ENCODE peak calls at places on chromosomes 7 and 10, in six cellular contexts. Y is thoracic aorta, M is endodermal cell, Q is SK-N-SH, H is upper lobe of right lung, W is heart right ventricle. Z is an unnamed sample.

GRCh38 chr7:7292608-7293007 is 110.3 kb downstream of the C1GALT1 start:
- DNase-seq in Y (no peak), H (no peak), W (no peak), Q (no peak), M (no peak), Z (no peak)

GRCh38 chr7:23486002-23486773 is 15.9 kb upstream of the IGF2BP3 start:
- DNase-seq in Y (no peak), M (peak), Q (no peak), W (no peak), H (no peak), Z (no peak)

GRCh38 chr7:117230276-117231046 is 92.4 kb downstream of the WNT2 start:
- DNase-seq in W (no peak), Q (no peak), M (no peak), Y (no peak), H (no peak), Z (no peak)

GRCh38 chr7:53800746-53801145 is 741.4 kb upstream of the VSTM2A start:
- DNase-seq in Q (no peak), Y (no peak), H (no peak), M (no peak), W (no peak), Z (no peak)

GRCh38 chr10:93465806-93466675 is 16.1 kb downstream of the MYOF start:
- DNase-seq in Y (peak), M (no peak), Q (peak), W (peak), H (peak), Z (peak)

GRCh38 chr10:90592903-90593302 is 264.9 kb downstream of the HTR7 start:
- DNase-seq in W (peak), H (no peak), Q (peak), M (peak), Y (peak), Z (no peak)

GRCh38 chr7:143372070-143372469 is 9.1 kb upstream of the ZYX start:
- DNase-seq in H (no peak), W (peak), Y (no peak), M (peak), Q (no peak), Z (no peak)

GRCh38 chr7:147564771-147565476 is 1025.6 kb upstream of the C7orf33 start:
- DNase-seq in H (no peak), M (no peak), Q (no peak), Y (no peak), W (no peak), Z (no peak)

GRCh38 chr7:101562531-101563197 is 66.4 kb downstream of the MYL10 start:
- DNase-seq in H (peak), Y (no peak), W (no peak), Q (no peak), M (peak), Z (peak)

GRCh38 chr7:87735360-87735759 is 107.2 kb downstream of the RUNDC3B start:
- DNase-seq in H (no peak), W (no peak), M (no peak), Y (no peak), Q (no peak), Z (no peak)

GRCh38 chr10:59735296-59735695 is 18.0 kb downstream of the MRLN start:
- DNase-seq in Y (no peak), Q (no peak), W (no peak), H (no peak), M (no peak), Z (no peak)

GRCh38 chr10:108639010-108639409 is 1284.3 kb downstream of the XPNPEP1 start:
- DNase-seq in H (no peak), M (no peak), W (no peak), Y (no peak), Q (no peak), Z (no peak)

GRCh38 chr10:28137907-28138880 is 139.3 kb upstream of the ODAD2 start:
- DNase-seq in Y (no peak), M (no peak), Q (no peak), H (no peak), W (no peak), Z (no peak)

GRCh38 chr10:48474764-48475365 is 130.0 kb downstream of the ARHGAP22 start:
- DNase-seq in H (no peak), Y (no peak), W (no peak), Q (no peak), M (peak), Z (no peak)

GRCh38 chr10:59064759-59065498 is 111.5 kb upstream of the PHYHIPL start:
- DNase-seq in Q (no peak), Y (no peak), M (no peak), W (no peak), H (no peak), Z (no peak)

GRCh38 chr7:155216475-155217272 is 81.0 kb upstream of the INSIG1 start:
- DNase-seq in W (no peak), Q (no peak), H (no peak), Y (no peak), M (no peak), Z (no peak)

GRCh38 chr10:131577178-131577555 is 265.6 kb upstream of the TCERG1L start:
- DNase-seq in M (peak), Q (no peak), H (no peak), Y (no peak), W (no peak), Z (no peak)

GRCh38 chr10:11162828-11163599 is 145.3 kb downstream of the CELF2 start:
- DNase-seq in Y (no peak), W (peak), M (peak), H (peak), Q (no peak), Z (no peak)

GRCh38 chr10:5812283-5813090 is 747 bp downstream of the GDI2 start:
- DNase-seq in Q (peak), M (peak), H (peak), W (peak), Y (no peak), Z (peak)

GRCh38 chr7:86846494-86847190 is 202.9 kb downstream of the GRM3 start:
- DNase-seq in H (no peak), M (no peak), W (no peak), Y (no peak), Q (no peak), Z (no peak)

GRCh38 chr7:1632916-1633785 is 36.9 kb upstream of the ELFN1 start:
- DNase-seq in Y (no peak), H (no peak), W (no peak), Q (peak), M (no peak), Z (no peak)

GRCh38 chr7:54877683-54878082 is 118.7 kb upstream of the SEC61G start:
- DNase-seq in H (no peak), M (no peak), Y (no peak), Q (no peak), W (no peak), Z (no peak)

GRCh38 chr7:22921386-22922086 is 92.4 kb downstream of the HYCC1 start:
- DNase-seq in W (no peak), Y (no peak), H (no peak), Q (no peak), M (no peak), Z (no peak)

GRCh38 chr7:7585241-7585928 is 18.7 kb downstream of the MIOS start:
- DNase-seq in Y (no peak), H (no peak), Q (peak), W (no peak), M (no peak), Z (no peak)

GRCh38 chr7:130400120-130400572 is 19.9 kb downstream of the CPA1 start:
- DNase-seq in H (no peak), W (no peak), Q (no peak), Y (no peak), M (no peak), Z (no peak)

GRCh38 chr10:101940916-101941315 is 97.3 kb upstream of the KCNIP2 start:
- DNase-seq in Q (no peak), H (no peak), M (no peak), Y (no peak), W (no peak), Z (no peak)

GRCh38 chr7:28414453-28414852 is 2.1 kb downstream of the CREB5 start:
- DNase-seq in Q (no peak), Y (no peak), W (no peak), H (no peak), M (no peak), Z (no peak)

GRCh38 chr7:91263359-91264082 is 712 bp upstream of the FZD1 start:
- DNase-seq in W (peak), Y (no peak), M (peak), Q (peak), H (peak), Z (no peak)

GRCh38 chr10:71314028-71314693 is 4.9 kb upstream of the SLC29A3 start:
- DNase-seq in M (peak), Q (peak), H (no peak), W (peak), Y (no peak), Z (no peak)

GRCh38 chr7:36937754-36938551 is 213.7 kb upstream of the AOAH start:
- DNase-seq in W (no peak), Q (no peak), M (no peak), H (no peak), Y (no peak), Z (no peak)

GRCh38 chr7:45917658-45918057 is 3.4 kb downstream of the IGFBP3 start:
- DNase-seq in Q (peak), M (peak), H (peak), W (peak), Y (no peak), Z (no peak)

DNA sequence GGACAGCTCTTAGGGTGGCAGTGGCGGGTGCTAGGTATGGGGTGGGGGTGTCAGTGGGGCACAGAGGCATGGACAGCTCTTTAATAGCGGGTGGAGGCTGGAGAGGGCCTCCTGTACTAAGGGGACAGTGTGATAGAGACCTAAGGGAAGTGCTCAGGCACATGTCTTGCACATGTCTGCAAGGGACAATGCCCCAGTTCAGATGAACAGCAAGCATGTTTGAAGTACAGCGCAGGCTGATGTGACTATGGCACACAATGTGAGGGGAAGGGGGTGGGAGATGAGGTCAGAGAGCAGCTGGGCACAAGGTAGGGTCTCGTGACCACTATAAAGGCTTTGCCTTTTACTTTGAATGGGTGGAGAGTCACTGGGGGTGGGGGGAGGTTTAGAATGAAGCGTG is 3.5 kb downstream of the GIMAP8 start:
- DNase-seq in W (no peak), Y (no peak), Q (no peak), H (no peak), M (peak), Z (no peak)
- H3K27ac ChIP-seq in W (peak), Y (no peak), Q (no peak), H (peak), M (no peak), Z (no peak)

GRCh38 chr7:75981450-75982305 is 12.7 kb downstream of the TMEM120A start:
- DNase-seq in M (no peak), Q (peak), W (no peak), Y (no peak), H (peak), Z (no peak)

GRCh38 chr7:75982306-75983064 is 11.9 kb downstream of the TMEM120A start:
- DNase-seq in Y (no peak), H (peak), Q (peak), M (no peak), W (no peak), Z (no peak)

GRCh38 chr7:75985009-75985517 is 9.3 kb downstream of the TMEM120A start:
- DNase-seq in Q (peak), M (no peak), W (no peak), H (no peak), Y (no peak), Z (no peak)

GRCh38 chr7:75984130-75985008 is 10.0 kb downstream of the TMEM120A start:
- DNase-seq in Q (peak), H (peak), W (no peak), Y (no peak), M (no peak), Z (no peak)

DNA sequence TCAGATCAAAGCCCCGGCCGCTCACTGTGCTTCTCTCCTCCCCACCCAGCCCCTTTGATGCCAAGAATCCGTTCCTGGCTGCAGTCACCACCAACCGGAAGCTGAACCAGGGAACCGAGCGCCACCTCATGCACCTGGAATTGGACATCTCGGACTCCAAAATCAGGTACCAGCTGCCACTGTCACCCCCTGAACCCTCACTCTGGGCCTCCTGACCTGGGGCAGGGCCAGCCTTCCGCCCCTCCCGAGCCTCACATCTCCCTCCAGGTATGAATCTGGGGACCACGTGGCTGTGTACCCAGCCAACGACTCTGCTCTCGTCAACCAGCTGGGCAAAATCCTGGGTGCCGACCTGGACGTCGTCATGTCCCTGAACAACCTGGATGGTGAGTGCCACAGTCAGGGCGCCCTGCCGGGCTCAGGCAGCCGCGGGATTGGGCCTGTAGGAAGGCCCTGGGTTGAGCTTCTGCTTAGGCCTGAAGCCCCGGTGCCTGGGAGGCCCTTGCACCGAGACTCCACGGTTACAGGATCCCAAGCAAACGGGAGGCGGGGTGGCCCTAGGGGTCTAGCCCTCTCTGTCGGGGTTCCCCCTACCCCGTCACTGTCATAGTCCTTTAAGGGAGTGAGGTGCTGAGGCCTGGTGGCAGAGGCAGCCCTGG is 10.8 kb downstream of the TMEM120A start:
- DNase-seq in Y (no peak), W (no peak), H (no peak), M (no peak), Q (peak), Z (no peak)
- H3K4me3 ChIP-seq in Y (no peak), W (no peak), H (no peak), M (no peak), Q (no peak), Z (no peak)

DNA sequence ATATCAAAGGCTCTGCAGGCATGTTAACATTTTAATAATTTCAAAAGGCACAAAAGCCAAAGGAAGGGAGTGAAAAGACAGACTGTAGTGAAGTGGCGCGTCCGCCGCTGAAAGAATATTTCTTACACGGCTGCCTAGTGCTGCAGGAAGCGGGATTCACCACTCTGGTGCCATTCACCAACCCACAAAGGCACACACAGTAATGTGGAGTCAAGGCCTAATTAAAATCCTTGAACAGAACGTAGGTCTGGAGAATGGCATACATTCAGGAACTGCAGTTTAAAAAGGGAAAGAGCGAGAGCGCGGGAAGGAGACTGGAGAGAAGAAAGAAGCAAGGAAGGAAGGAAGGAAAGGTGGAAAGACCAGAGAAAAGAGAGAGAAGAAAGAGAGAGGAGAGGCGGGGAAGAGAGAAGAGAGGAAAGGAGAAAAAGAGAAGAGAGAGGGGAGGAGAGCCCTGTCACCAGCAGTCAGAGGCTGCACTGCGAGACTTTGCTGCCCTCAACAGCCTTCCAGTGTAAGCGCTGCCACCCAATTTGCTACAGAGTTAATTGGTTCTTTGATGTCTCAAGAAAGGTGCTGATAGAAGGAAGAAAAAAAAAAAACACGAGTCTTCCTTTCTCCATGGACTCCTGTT is 554.0 kb downstream of the MDFIC start:
- DNase-seq in Y (no peak), H (no peak), Q (no peak), W (no peak), M (peak), Z (no peak)
- TF ChIP-seq CTCF in Y (no peak), H (no peak), Q (peak), W (peak), M (peak), Z (no peak)

GRCh38 chr7:34073676-34074075 is 168.3 kb downstream of the BMPER start:
- DNase-seq in Q (no peak), W (no peak), Y (no peak), M (no peak), H (no peak), Z (no peak)
- H3K27ac ChIP-seq in Q (no peak), W (no peak), Y (no peak), M (no peak), H (no peak), Z (no peak)

GRCh38 chr10:14173391-14173705 is 157.4 kb downstream of the FRMD4A start:
- DNase-seq in H (no peak), Y (no peak), M (peak), Q (no peak), W (no peak), Z (no peak)

GRCh38 chr10:14173706-14174594 is 156.8 kb downstream of the FRMD4A start:
- DNase-seq in H (no peak), Q (peak), Y (no peak), M (peak), W (no peak), Z (no peak)
- H3K4me3 ChIP-seq in H (peak), Q (peak), Y (peak), M (peak), W (peak), Z (peak)

GRCh38 chr7:30682131-30683083 is at the start of gene CRHR2:
- DNase-seq in W (peak), H (peak), Y (no peak), M (peak), Q (peak), Z (no peak)
- TF ChIP-seq CTCF in W (peak), H (peak), Y (peak), M (peak), Q (peak), Z (no peak)

DNA sequence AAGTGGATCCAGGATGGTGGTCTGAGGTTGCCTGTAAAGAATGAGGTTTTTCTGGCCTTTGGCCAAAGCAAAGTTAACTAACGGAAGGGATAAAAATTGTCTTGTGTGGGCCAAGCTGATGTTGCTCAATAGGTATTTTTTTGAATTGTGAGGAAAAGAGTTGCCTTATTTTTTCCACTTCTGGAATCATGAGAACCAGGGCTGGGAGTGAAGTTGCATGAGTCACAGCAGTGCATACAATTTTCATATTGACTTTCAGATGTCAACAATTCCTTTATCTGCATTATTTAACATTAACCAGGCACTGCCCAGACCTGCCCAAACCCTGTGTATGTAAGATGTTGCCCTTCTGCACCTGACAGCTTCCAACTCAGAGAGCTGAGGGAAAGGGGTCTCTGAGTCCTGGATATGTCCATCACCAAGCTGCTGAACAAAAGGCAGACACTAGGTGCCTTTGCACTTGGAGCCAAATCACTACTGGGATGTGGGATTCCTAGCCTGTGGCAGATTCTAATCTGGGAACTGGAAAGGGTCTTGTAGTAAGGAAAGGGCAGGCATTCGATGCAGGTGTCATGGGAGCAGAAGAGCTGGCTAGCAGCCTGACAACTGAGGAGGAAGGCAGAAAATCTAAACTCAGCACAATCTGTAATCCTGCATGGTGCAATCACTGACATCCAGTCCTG is 52.3 kb upstream of the SLC35B4 start:
- DNase-seq in H (no peak), Q (no peak), Y (no peak), W (no peak), M (no peak), Z (no peak)
- H3K27ac ChIP-seq in H (no peak), Q (no peak), Y (no peak), W (no peak), M (no peak), Z (no peak)

GRCh38 chr10:13440709-13441061 is 88.1 kb downstream of the BEND7 start:
- DNase-seq in Y (no peak), H (no peak), Q (no peak), W (no peak), M (no peak), Z (no peak)
- H3K4me3 ChIP-seq in Y (peak), H (peak), Q (peak), W (peak), M (no peak), Z (peak)

GRCh38 chr7:27235387-27236052 is 7.1 kb upstream of the EVX1 start:
- DNase-seq in H (peak), M (peak), Q (peak), W (no peak), Y (no peak), Z (no peak)
- TF ChIP-seq CTCF in H (peak), M (peak), Q (peak), W (peak), Y (no peak), Z (no peak)

Z was measured in coronary artery.